ENCODE peak calls at places on chromosomes 3 and 15, in six cellular contexts. U is fibroblast of the aortic adventitia, I is IMR-90, F is foreskin fibroblast, S is OCI-LY7, G is lower lobe of right lung. X is an unnamed sample.

GRCh38 chr3:133949438-133949837 is 53.8 kb upstream of the RAB6B start:
- DNase-seq in U (no peak), I (peak; percentile 29), F (no peak), S (no peak), G (no peak), X (no peak)

GRCh38 chr3:134903840-134904239 is 108.8 kb downstream of the EPHB1 start:
- DNase-seq in U (no peak), I (no peak), F (no peak), S (no peak), G (no peak), X (no peak)

GRCh38 chr3:13414040-13414729 is 5.9 kb downstream of the NUP210 start:
- DNase-seq in U (no peak), I (no peak), F (no peak), S (peak; percentile 90), G (peak; percentile 87), X (no peak)

GRCh38 chr15:48331796-48332641 is 790 bp downstream of the DUT start:
- DNase-seq in U (peak; percentile 70), I (peak; percentile 42), F (peak; percentile 76), S (peak; percentile 85), G (peak; percentile 62), X (peak; percentile 60)

GRCh38 chr3:133799794-133800585 is 5.6 kb upstream of the SRPRB start:
- DNase-seq in U (peak; percentile 12), I (peak; percentile 47), F (peak; percentile 70), S (peak; percentile 17), G (no peak), X (peak; percentile 88)

GRCh38 chr15:92011611-92012367 is 158.3 kb downstream of the SLCO3A1 start:
- DNase-seq in U (peak; percentile 35), I (no peak), F (no peak), S (peak; percentile 57), G (no peak), X (peak; percentile 61)

GRCh38 chr3:52385157-52385556 is 59.7 kb downstream of the SEMA3G start:
- DNase-seq in U (peak; percentile 10), I (peak; percentile 41), F (peak; percentile 59), S (peak; percentile 82), G (no peak), X (peak; percentile 63)

GRCh38 chr15:70269991-70270751 is 172.5 kb upstream of the TLE3 start:
- DNase-seq in U (no peak), I (no peak), F (no peak), S (no peak), G (no peak), X (peak; percentile 47)

GRCh38 chr15:93049233-93049632 is 39.8 kb downstream of the RGMA start:
- DNase-seq in U (no peak), I (no peak), F (no peak), S (no peak), G (no peak), X (no peak)

GRCh38 chr3:196440041-196440537 is 7.9 kb upstream of the UBXN7 start:
- DNase-seq in U (peak; percentile 93), I (peak; percentile 87), F (peak; percentile 91), S (no peak), G (no peak), X (no peak)

GRCh38 chr3:141738636-141739363 is 702 bp downstream of the RNF7 start:
- DNase-seq in U (peak; percentile 59), I (peak; percentile 64), F (peak; percentile 72), S (peak; percentile 46), G (no peak), X (peak; percentile 64)

GRCh38 chr15:69736161-69736560 is 283.5 kb downstream of the RPLP1 start:
- DNase-seq in U (no peak), I (no peak), F (no peak), S (no peak), G (no peak), X (no peak)

GRCh38 chr3:69671082-69671952 is 67.9 kb upstream of the MITF start:
- DNase-seq in U (peak; percentile 73), I (peak; percentile 42), F (peak; percentile 69), S (peak; percentile 27), G (no peak), X (peak; percentile 57)

GRCh38 chr15:29133791-29134190 is 135.8 kb downstream of the NSMCE3 start:
- DNase-seq in U (no peak), I (no peak), F (no peak), S (no peak), G (no peak), X (no peak)

GRCh38 chr3:11591006-11591360 is 52.7 kb downstream of the VGLL4 start:
- DNase-seq in U (peak; percentile 44), I (peak; percentile 60), F (peak; percentile 78), S (no peak), G (no peak), X (no peak)

GRCh38 chr15:100433304-100433703 is 91.5 kb upstream of the ADAMTS17 start:
- DNase-seq in U (no peak), I (no peak), F (no peak), S (no peak), G (no peak), X (no peak)

GRCh38 chr15:99104788-99105515 is at the start of gene SYNM:
- DNase-seq in U (peak; percentile 56), I (peak; percentile 72), F (peak; percentile 90), S (peak; percentile 38), G (peak; percentile 73), X (peak; percentile 71)

DNA sequence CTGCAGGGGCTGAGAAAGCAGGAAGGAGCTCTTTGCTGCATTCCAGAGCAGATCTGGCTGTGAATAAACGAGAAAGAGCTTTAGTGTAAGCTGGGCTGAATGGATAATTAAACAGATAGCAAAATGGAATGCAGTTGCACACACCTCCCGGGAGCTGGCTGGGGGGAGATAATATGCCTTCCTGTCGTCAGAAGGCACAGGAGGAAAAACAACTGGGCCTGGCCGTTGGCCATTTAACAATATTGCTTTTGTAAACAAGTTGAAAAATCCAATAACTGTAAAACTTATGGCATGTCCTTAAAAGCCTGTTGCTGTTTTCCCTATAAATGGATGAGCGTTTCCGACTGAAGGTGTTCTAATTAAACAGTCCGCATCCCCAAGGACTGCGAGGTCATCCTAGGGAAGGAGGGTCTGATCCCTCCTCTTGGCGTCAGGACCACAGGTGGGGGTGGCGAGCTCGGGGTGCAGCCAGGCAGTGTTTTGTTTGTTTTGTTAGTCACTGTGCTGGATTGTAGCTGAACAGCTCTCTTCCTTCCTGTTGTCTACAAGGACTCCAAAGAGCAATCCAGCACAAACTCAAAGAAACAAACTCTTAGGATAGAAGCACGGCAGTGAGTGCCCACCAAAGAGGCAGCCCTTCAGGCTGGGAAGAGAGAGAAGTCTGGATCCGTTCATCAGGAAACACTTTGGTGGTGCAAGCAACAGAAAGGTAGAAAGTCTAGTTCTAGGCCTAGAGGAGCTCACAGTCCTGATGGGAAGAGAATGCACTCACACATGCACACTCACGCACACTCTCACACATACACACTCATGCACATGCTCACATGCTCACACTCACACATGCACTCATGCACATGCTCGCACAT is 133.4 kb upstream of the SMAD3 start:
- DNase-seq in U (peak; percentile 52), I (peak; percentile 63), F (peak; percentile 72), S (no peak), G (no peak), X (peak; percentile 84)
- H3K4me3 ChIP-seq in U (no peak overlapping the region), I (no peak overlapping the region), F (no peak overlapping the region), S (no peak overlapping the region), G (no peak overlapping the region), X (no peak overlapping the region)

DNA sequence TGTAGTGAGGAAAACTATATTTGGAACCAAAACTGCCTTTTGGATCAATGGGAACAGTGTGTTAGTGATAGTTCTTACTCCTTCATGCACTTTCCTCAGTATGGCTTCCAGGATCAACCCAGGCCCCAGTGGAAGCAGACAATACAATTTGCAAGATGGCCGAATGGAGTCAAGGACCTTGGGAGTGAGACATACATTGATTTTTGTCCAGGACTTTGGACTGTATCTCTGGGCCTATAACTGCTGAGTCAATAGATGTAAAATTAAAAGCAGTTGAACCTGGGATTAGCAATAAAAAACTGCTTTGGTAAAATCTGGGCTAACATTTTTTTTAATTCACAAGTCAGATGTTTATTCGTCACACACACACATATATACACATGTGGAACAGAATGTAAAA is 1.8 kb downstream of the ARRDC4 start:
- DNase-seq in U (no peak), I (no peak), F (no peak), S (no peak), G (no peak), X (no peak)
- TF ChIP-seq CTCF in U (no peak), I (no peak), F (no peak), S (no peak), G (no peak), X (no peak)

GRCh38 chr3:131360191-131360590 is 21.4 kb upstream of the NUDT16 start:
- DNase-seq in U (no peak), I (no peak), F (no peak), S (no peak), G (no peak), X (no peak)

GRCh38 chr3:131357275-131357674 is 24.3 kb upstream of the NUDT16 start:
- DNase-seq in U (no peak), I (no peak), F (no peak), S (no peak), G (no peak), X (no peak)

GRCh38 chr3:131363275-131363674 is 18.3 kb upstream of the NUDT16 start:
- DNase-seq in U (no peak), I (no peak), F (no peak), S (no peak), G (no peak), X (no peak)

GRCh38 chr3:131356006-131356405 is 25.6 kb upstream of the NUDT16 start:
- DNase-seq in U (no peak), I (peak; percentile 17), F (peak; percentile 93), S (no peak), G (no peak), X (peak; percentile 37)

DNA sequence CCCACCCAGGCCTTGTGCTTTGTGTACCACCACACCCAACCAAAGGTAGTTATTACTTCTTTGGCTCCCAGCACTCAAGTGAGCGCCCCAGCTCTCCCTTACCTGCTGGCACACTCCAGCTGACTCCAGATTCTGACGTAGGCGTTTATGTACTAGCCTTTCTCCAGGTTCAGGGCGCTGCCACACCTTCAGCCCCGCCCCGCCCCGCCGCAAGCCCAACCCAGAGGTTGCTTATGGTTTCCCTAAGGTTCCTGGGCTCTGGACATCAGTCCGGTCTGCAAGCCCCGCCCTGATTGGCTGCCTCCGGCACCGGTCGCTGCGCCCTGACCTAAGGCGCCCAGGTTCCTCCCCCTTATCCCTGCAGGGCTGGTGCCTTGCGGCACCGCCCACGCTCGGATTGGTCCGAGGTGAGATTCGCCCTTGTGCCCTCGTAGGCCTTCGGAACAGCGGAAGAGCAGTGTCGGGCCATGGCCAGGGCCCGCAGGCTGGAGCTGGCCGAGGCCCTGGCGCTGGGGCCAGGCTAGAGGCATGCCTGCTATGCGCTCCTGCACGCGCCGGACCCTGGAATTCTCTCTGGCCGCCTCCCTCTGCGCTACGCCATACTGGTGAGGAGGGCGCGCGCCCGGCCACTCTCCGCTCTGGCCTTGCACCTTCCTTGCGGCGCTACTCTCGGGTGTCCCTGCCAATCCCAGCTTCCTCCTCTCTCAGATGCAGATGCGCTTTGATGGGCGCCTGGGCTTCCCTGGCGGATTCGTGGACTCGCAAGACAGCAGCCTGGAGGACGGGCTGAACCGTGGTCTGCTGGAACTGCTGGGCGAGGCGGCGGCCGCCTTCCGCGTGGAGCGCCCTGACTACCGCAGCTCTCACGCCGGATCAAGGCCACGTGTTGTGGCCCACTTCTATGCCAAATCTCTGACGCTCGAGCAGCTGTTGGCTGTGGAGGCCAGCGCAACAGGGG is 19.8 kb upstream of the NUDT16 start:
- DNase-seq in U (peak; percentile 32), I (peak; percentile 10), F (peak; percentile 56), S (no peak), G (peak; percentile 99), X (peak; percentile 74)
- H3K4me3 ChIP-seq in U (peak overlapping the region; percentile 57), I (peak overlapping the region; percentile 33), F (peak overlapping the region; percentile 47), S (no peak overlapping the region), G (peak overlapping the region; percentile 65), X (peak overlapping the region; percentile 53)

GRCh38 chr3:107413264-107413663 is 36.0 kb downstream of the CCDC54 start:
- DNase-seq in U (no peak), I (no peak), F (no peak), S (no peak), G (no peak), X (no peak)
- TF ChIP-seq CTCF in U (no peak), I (no peak), F (no peak), S (no peak), G (no peak), X (no peak)

GRCh38 chr3:183265713-183266417 is 12.8 kb downstream of the B3GNT5 start:
- DNase-seq in U (peak; percentile 66), I (peak; percentile 81), F (peak; percentile 90), S (no peak), G (no peak), X (peak; percentile 99)
- H3K4me3 ChIP-seq in U (no peak overlapping the region), I (no peak overlapping the region), F (no peak overlapping the region), S (no peak overlapping the region), G (no peak overlapping the region), X (peak overlapping the region; percentile 16)